ENCODE peak calls at places on chromosomes 3 and 15, in five cellular contexts. W, E, K, I and L are unnamed samples.
A peak's percentile ranks its signal among the peaks of the same experiment; 100 is the strongest.

GRCh38 chr3:30751610-30752299 is 142.7 kb downstream of the GADL1 start:
- DNase-seq in W (peak; percentile 68), I (peak; percentile 25), K (no peak), E (peak; percentile 44), L (no peak)

GRCh38 chr3:184241447-184242296 is 7.1 kb downstream of the ALG3 start:
- DNase-seq in K (peak; percentile 94), I (no peak), W (peak; percentile 67), E (peak; percentile 28), L (peak; percentile 63)

GRCh38 chr3:99780749-99781148 is 36.9 kb upstream of the CMSS1 start:
- DNase-seq in W (no peak), K (no peak), E (no peak), I (peak; percentile 90), L (no peak)

GRCh38 chr3:117074833-117075232 is 365.3 kb downstream of the TUSC7 start:
- DNase-seq in E (no peak), I (no peak), K (no peak), W (no peak), L (no peak)

GRCh38 chr3:127787556-127787955 is 34.8 kb downstream of the MGLL start:
- DNase-seq in W (no peak), K (no peak), E (no peak), I (no peak), L (no peak)

GRCh38 chr3:126358038-126358815 is 1.0 kb upstream of the KLF15 start:
- DNase-seq in K (peak; percentile 13), E (no peak), I (no peak), W (no peak), L (no peak)

GRCh38 chr3:37945803-37946530 is 44.6 kb upstream of the VILL start:
- DNase-seq in W (no peak), E (peak; percentile 12), K (no peak), I (peak; percentile 80), L (no peak)

GRCh38 chr3:13608969-13609725 is 60.2 kb downstream of the FBLN2 start:
- DNase-seq in E (no peak), W (no peak), K (no peak), I (no peak), L (no peak)

GRCh38 chr3:44375450-44375849 is 36.9 kb downstream of the TCAIM start:
- DNase-seq in I (no peak), W (no peak), K (no peak), E (no peak), L (no peak)

GRCh38 chr3:106610362-106610997 is 741.7 kb upstream of the CBLB start:
- DNase-seq in E (no peak), I (peak; percentile 55), W (no peak), K (no peak), L (no peak)

GRCh38 chr3:37227870-37228549 is 53.6 kb upstream of the LRRFIP2 start:
- DNase-seq in E (no peak), W (no peak), I (no peak), K (no peak), L (no peak)

GRCh38 chr3:134363381-134363755 is 10.9 kb downstream of the AMOTL2 start:
- DNase-seq in W (no peak), K (no peak), E (no peak), I (peak; percentile 49), L (peak; percentile 20)

GRCh38 chr3:126659915-126660886 is 5.3 kb upstream of the TXNRD3 start:
- DNase-seq in I (no peak), W (no peak), E (no peak), K (no peak), L (peak; percentile 50)

GRCh38 chr15:87619161-87619960 is 637.2 kb downstream of the NTRK3 start:
- DNase-seq in E (no peak), W (no peak), I (peak; percentile 90), K (no peak), L (no peak)

GRCh38 chr3:141279074-141279945 is 47.7 kb downstream of the PXYLP1 start:
- DNase-seq in W (no peak), K (peak; percentile 49), E (no peak), I (peak; percentile 46), L (peak; percentile 22)

GRCh38 chr3:106810461-106810733 is 566.8 kb upstream of the CCDC54 start:
- DNase-seq in W (no peak), I (no peak), K (no peak), E (no peak), L (no peak)

GRCh38 chr15:60005352-60006202 is 1.5 kb downstream of the FOXB1 start:
- DNase-seq in K (peak; percentile 47), E (peak; percentile 61), W (peak; percentile 30), I (no peak), L (no peak)

GRCh38 chr3:69252631-69253030 is 130.2 kb upstream of the LMOD3 start:
- DNase-seq in K (no peak), I (no peak), W (no peak), E (no peak), L (no peak)

GRCh38 chr3:127151992-127152391 is 40.9 kb upstream of the PRR23E start:
- DNase-seq in E (no peak), K (no peak), W (no peak), I (peak; percentile 75), L (no peak)

GRCh38 chr3:38985581-38985980 is 66.2 kb downstream of the SCN11A start:
- DNase-seq in K (no peak), E (no peak), W (no peak), I (peak; percentile 30), L (no peak)

GRCh38 chr3:152754303-152754702 is 80.6 kb upstream of the P2RY1 start:
- DNase-seq in K (no peak), W (no peak), E (no peak), I (no peak), L (no peak)

GRCh38 chr15:63973212-63974009 is 72.9 kb downstream of the DAPK2 start:
- DNase-seq in K (no peak), W (no peak), E (no peak), I (peak; percentile 19), L (no peak)

GRCh38 chr15:77527164-77527778 is 105.4 kb downstream of the LINGO1 start:
- DNase-seq in I (peak; percentile 36), W (no peak), K (no peak), E (peak; percentile 68), L (peak; percentile 82)

GRCh38 chr15:95872366-95872771 is 458.1 kb upstream of the NR2F2 start:
- DNase-seq in W (no peak), E (no peak), K (no peak), I (peak; percentile 75), L (no peak)

GRCh38 chr3:13582366-13583250 is 33.7 kb downstream of the FBLN2 start:
- DNase-seq in I (no peak), E (no peak), W (no peak), K (no peak), L (no peak)

GRCh38 chr3:77563012-77563411 is 523.1 kb downstream of the ROBO2 start:
- DNase-seq in I (no peak), E (no peak), W (no peak), K (no peak), L (no peak)